ENCODE peak calls at places on chromosomes 12 and 14, in eight cellular contexts. One of them, this sample, is unnamed.

GRCh38 chr14:93084866-93085857 is 30.6 kb downstream of the ITPK1 start:
- DNase-seq in stomach: no peak
- DNase-seq in WERI-Rb-1: no peak
- DNase-seq in CD8-positive, alpha-beta T cell: no peak
- DNase-seq in RWPE1: no peak
- DNase-seq in PC-3: no peak
- DNase-seq in OCI-LY7: no peak
- DNase-seq in lower leg skin: no peak
- DNase-seq in this sample: no peak

GRCh38 chr12:111757361-111758119 is 9.2 kb upstream of the ALDH2 start:
- DNase-seq in stomach: peak
- DNase-seq in WERI-Rb-1: no peak
- DNase-seq in CD8-positive, alpha-beta T cell: no peak
- DNase-seq in RWPE1: no peak
- DNase-seq in PC-3: no peak
- DNase-seq in OCI-LY7: peak
- DNase-seq in lower leg skin: peak
- DNase-seq in this sample: no peak

GRCh38 chr12:125989716-125990115 is 924.5 kb downstream of the AACS start:
- DNase-seq in stomach: no peak
- DNase-seq in WERI-Rb-1: no peak
- DNase-seq in CD8-positive, alpha-beta T cell: no peak
- DNase-seq in RWPE1: peak
- DNase-seq in PC-3: no peak
- DNase-seq in OCI-LY7: no peak
- DNase-seq in lower leg skin: no peak
- DNase-seq in this sample: no peak

GRCh38 chr12:41100572-41100971 is 87.5 kb upstream of the PDZRN4 start:
- DNase-seq in stomach: no peak
- DNase-seq in WERI-Rb-1: no peak
- DNase-seq in CD8-positive, alpha-beta T cell: no peak
- DNase-seq in RWPE1: no peak
- DNase-seq in PC-3: no peak
- DNase-seq in OCI-LY7: no peak
- DNase-seq in lower leg skin: no peak
- DNase-seq in this sample: no peak

GRCh38 chr12:22306311-22306710 is 28.2 kb downstream of the ST8SIA1 start:
- DNase-seq in stomach: no peak
- DNase-seq in WERI-Rb-1: no peak
- DNase-seq in CD8-positive, alpha-beta T cell: no peak
- DNase-seq in RWPE1: no peak
- DNase-seq in PC-3: no peak
- DNase-seq in OCI-LY7: no peak
- DNase-seq in lower leg skin: no peak
- DNase-seq in this sample: no peak

GRCh38 chr12:3542911-3543310 is 51.9 kb downstream of the PRMT8 start:
- DNase-seq in stomach: no peak
- DNase-seq in WERI-Rb-1: no peak
- DNase-seq in CD8-positive, alpha-beta T cell: no peak
- DNase-seq in RWPE1: no peak
- DNase-seq in PC-3: peak
- DNase-seq in OCI-LY7: no peak
- DNase-seq in lower leg skin: no peak
- DNase-seq in this sample: no peak

GRCh38 chr14:60514378-60515243 is 5.7 kb downstream of the SIX6 start:
- DNase-seq in stomach: no peak
- DNase-seq in WERI-Rb-1: peak
- DNase-seq in CD8-positive, alpha-beta T cell: no peak
- DNase-seq in RWPE1: no peak
- DNase-seq in PC-3: peak
- DNase-seq in OCI-LY7: no peak
- DNase-seq in lower leg skin: no peak
- DNase-seq in this sample: no peak

GRCh38 chr12:30880813-30881212 is 45.7 kb upstream of the TSPAN11 start:
- DNase-seq in stomach: no peak
- DNase-seq in WERI-Rb-1: no peak
- DNase-seq in CD8-positive, alpha-beta T cell: no peak
- DNase-seq in RWPE1: no peak
- DNase-seq in PC-3: no peak
- DNase-seq in OCI-LY7: no peak
- DNase-seq in lower leg skin: no peak
- DNase-seq in this sample: no peak

GRCh38 chr14:93728651-93729016 is 59.7 kb downstream of the PRIMA1 start:
- DNase-seq in stomach: no peak
- DNase-seq in WERI-Rb-1: no peak
- DNase-seq in CD8-positive, alpha-beta T cell: no peak
- DNase-seq in RWPE1: no peak
- DNase-seq in PC-3: no peak
- DNase-seq in OCI-LY7: no peak
- DNase-seq in lower leg skin: no peak
- DNase-seq in this sample: no peak

GRCh38 chr12:42145552-42146215 is 1.0 kb upstream of the GXYLT1 start:
- DNase-seq in stomach: no peak
- DNase-seq in WERI-Rb-1: no peak
- DNase-seq in CD8-positive, alpha-beta T cell: no peak
- DNase-seq in RWPE1: no peak
- DNase-seq in PC-3: peak
- DNase-seq in OCI-LY7: no peak
- DNase-seq in lower leg skin: no peak
- DNase-seq in this sample: no peak

GRCh38 chr14:76497550-76498484 is 121.9 kb downstream of the ESRRB start:
- DNase-seq in stomach: no peak
- DNase-seq in WERI-Rb-1: peak
- DNase-seq in CD8-positive, alpha-beta T cell: no peak
- DNase-seq in RWPE1: no peak
- DNase-seq in PC-3: peak
- DNase-seq in OCI-LY7: peak
- DNase-seq in lower leg skin: no peak
- DNase-seq in this sample: no peak

GRCh38 chr12:22117551-22117950 is 71.5 kb downstream of the CMAS start:
- DNase-seq in stomach: no peak
- DNase-seq in WERI-Rb-1: no peak
- DNase-seq in CD8-positive, alpha-beta T cell: no peak
- DNase-seq in RWPE1: no peak
- DNase-seq in PC-3: no peak
- DNase-seq in OCI-LY7: no peak
- DNase-seq in lower leg skin: no peak
- DNase-seq in this sample: no peak

GRCh38 chr14:65290830-65291229 is 121.7 kb upstream of the FUT8 start:
- DNase-seq in stomach: no peak
- DNase-seq in WERI-Rb-1: no peak
- DNase-seq in CD8-positive, alpha-beta T cell: no peak
- DNase-seq in RWPE1: peak
- DNase-seq in PC-3: peak
- DNase-seq in OCI-LY7: no peak
- DNase-seq in lower leg skin: no peak
- DNase-seq in this sample: peak

GRCh38 chr14:99244299-99244959 is 27.6 kb downstream of the BCL11B start:
- DNase-seq in stomach: no peak
- DNase-seq in WERI-Rb-1: no peak
- DNase-seq in CD8-positive, alpha-beta T cell: no peak
- DNase-seq in RWPE1: peak
- DNase-seq in PC-3: no peak
- DNase-seq in OCI-LY7: no peak
- DNase-seq in lower leg skin: no peak
- DNase-seq in this sample: no peak

GRCh38 chr14:61565181-61565580 is 130.1 kb upstream of the HIF1A start:
- DNase-seq in stomach: no peak
- DNase-seq in WERI-Rb-1: no peak
- DNase-seq in CD8-positive, alpha-beta T cell: no peak
- DNase-seq in RWPE1: no peak
- DNase-seq in PC-3: peak
- DNase-seq in OCI-LY7: no peak
- DNase-seq in lower leg skin: no peak
- DNase-seq in this sample: no peak

GRCh38 chr12:90407841-90408240 is 547.1 kb downstream of the CCER1 start:
- DNase-seq in stomach: no peak
- DNase-seq in WERI-Rb-1: peak
- DNase-seq in CD8-positive, alpha-beta T cell: no peak
- DNase-seq in RWPE1: no peak
- DNase-seq in PC-3: no peak
- DNase-seq in OCI-LY7: no peak
- DNase-seq in lower leg skin: no peak
- DNase-seq in this sample: no peak
- TF ChIP-seq CTCF in stomach: no peak
- TF ChIP-seq CTCF in WERI-Rb-1: peak
- TF ChIP-seq CTCF in CD8-positive, alpha-beta T cell: no peak
- TF ChIP-seq CTCF in RWPE1: no peak
- TF ChIP-seq CTCF in PC-3: no peak
- TF ChIP-seq CTCF in OCI-LY7: peak
- TF ChIP-seq CTCF in lower leg skin: no peak
- TF ChIP-seq CTCF in this sample: no peak

GRCh38 chr14:105468621-105469241 is 5.9 kb upstream of the CRIP2 start:
- DNase-seq in stomach: peak
- DNase-seq in WERI-Rb-1: no peak
- DNase-seq in CD8-positive, alpha-beta T cell: no peak
- DNase-seq in RWPE1: no peak
- DNase-seq in PC-3: no peak
- DNase-seq in OCI-LY7: no peak
- DNase-seq in lower leg skin: no peak
- DNase-seq in this sample: no peak
- TF ChIP-seq CTCF in stomach: no peak
- TF ChIP-seq CTCF in WERI-Rb-1: no peak
- TF ChIP-seq CTCF in CD8-positive, alpha-beta T cell: no peak
- TF ChIP-seq CTCF in RWPE1: no peak
- TF ChIP-seq CTCF in PC-3: no peak
- TF ChIP-seq CTCF in OCI-LY7: no peak
- TF ChIP-seq CTCF in lower leg skin: no peak
- TF ChIP-seq CTCF in this sample: no peak

DNA sequence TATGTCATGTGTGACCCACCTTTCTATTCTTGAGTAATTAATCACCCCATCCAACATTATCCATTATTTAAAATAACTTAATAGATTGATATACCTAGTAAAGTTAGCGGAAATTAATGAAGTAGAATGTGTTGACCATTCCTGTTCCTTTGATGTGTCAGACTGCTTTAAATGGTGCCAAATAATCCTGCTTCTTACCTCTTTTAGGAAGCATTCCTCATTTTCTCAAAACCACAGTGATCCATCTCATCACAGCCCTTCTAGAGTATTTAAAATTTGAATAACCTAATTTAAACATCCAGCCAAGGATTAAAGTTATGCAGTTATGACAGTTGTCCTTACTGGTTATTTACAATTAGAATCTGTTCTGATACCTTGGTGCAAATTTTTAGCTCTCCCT is 6.9 kb downstream of the MGAT4C start:
- DNase-seq in stomach: no peak
- DNase-seq in WERI-Rb-1: no peak
- DNase-seq in CD8-positive, alpha-beta T cell: no peak
- DNase-seq in RWPE1: no peak
- DNase-seq in PC-3: no peak
- DNase-seq in OCI-LY7: no peak
- DNase-seq in lower leg skin: no peak
- DNase-seq in this sample: no peak
- TF ChIP-seq CTCF in stomach: no peak
- TF ChIP-seq CTCF in WERI-Rb-1: no peak
- TF ChIP-seq CTCF in CD8-positive, alpha-beta T cell: no peak
- TF ChIP-seq CTCF in RWPE1: no peak
- TF ChIP-seq CTCF in PC-3: no peak
- TF ChIP-seq CTCF in OCI-LY7: no peak
- TF ChIP-seq CTCF in lower leg skin: no peak
- TF ChIP-seq CTCF in this sample: no peak

GRCh38 chr14:45134051-45134958 is at the start of gene FKBP3:
- DNase-seq in stomach: peak
- DNase-seq in WERI-Rb-1: peak
- DNase-seq in CD8-positive, alpha-beta T cell: peak
- DNase-seq in RWPE1: peak
- DNase-seq in PC-3: peak
- DNase-seq in OCI-LY7: peak
- DNase-seq in lower leg skin: peak
- DNase-seq in this sample: peak
- TF ChIP-seq CTCF in stomach: no peak
- TF ChIP-seq CTCF in WERI-Rb-1: peak
- TF ChIP-seq CTCF in CD8-positive, alpha-beta T cell: no peak
- TF ChIP-seq CTCF in RWPE1: peak
- TF ChIP-seq CTCF in PC-3: peak
- TF ChIP-seq CTCF in OCI-LY7: peak
- TF ChIP-seq CTCF in lower leg skin: no peak
- TF ChIP-seq CTCF in this sample: peak

DNA sequence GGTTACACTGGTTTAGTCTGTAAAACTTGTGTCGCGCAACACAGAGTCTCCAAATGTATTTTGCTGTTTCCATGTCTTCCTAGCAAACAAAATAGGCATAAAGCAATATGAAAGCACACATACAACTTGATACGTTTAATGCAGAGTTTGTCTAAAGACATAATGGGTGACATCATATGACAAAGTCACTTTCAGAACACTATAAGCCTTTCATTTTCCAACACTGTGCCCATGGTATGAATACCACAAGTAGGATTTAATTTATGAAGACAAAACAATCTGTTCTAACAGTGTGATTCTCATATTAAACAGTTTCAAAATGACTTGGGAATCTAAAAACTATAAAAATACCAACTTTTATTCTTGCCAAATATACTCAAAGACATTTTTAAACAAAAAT is 58.4 kb downstream of the PTPN21 start:
- DNase-seq in stomach: no peak
- DNase-seq in WERI-Rb-1: no peak
- DNase-seq in CD8-positive, alpha-beta T cell: no peak
- DNase-seq in RWPE1: no peak
- DNase-seq in PC-3: no peak
- DNase-seq in OCI-LY7: no peak
- DNase-seq in lower leg skin: no peak
- DNase-seq in this sample: no peak
- TF ChIP-seq CTCF in stomach: no peak
- TF ChIP-seq CTCF in WERI-Rb-1: no peak
- TF ChIP-seq CTCF in CD8-positive, alpha-beta T cell: no peak
- TF ChIP-seq CTCF in RWPE1: no peak
- TF ChIP-seq CTCF in PC-3: no peak
- TF ChIP-seq CTCF in OCI-LY7: no peak
- TF ChIP-seq CTCF in lower leg skin: no peak
- TF ChIP-seq CTCF in this sample: no peak